ENCODE peak calls at places on chromosomes 4 and X, in five cellular contexts. One of them, this sample, is unnamed.

GRCh38 chr4:1172971-1173757 is 781 bp upstream of the SPON2 start:
- DNase-seq in colonic mucosa: peak; percentile 28
- DNase-seq in activated naive CD8-positive, alpha-beta T cell treated with anti-CD3 and anti-CD28 coated beads, Interleukin-2, amount 50 U/mL, for 24 hours: no peak
- DNase-seq in uterus: peak; percentile 76
- DNase-seq in HS-27A: no peak
- DNase-seq in this sample: no peak

GRCh38 chr4:181661090-181661489 is 582.1 kb upstream of the TENM3 start:
- DNase-seq in HS-27A: no peak
- DNase-seq in uterus: no peak
- DNase-seq in activated naive CD8-positive, alpha-beta T cell treated with anti-CD3 and anti-CD28 coated beads, Interleukin-2, amount 50 U/mL, for 24 hours: no peak
- DNase-seq in colonic mucosa: no peak
- DNase-seq in this sample: no peak

GRCh38 chrX:43456056-43456455 is 200.0 kb upstream of the MAOA start:
- DNase-seq in activated naive CD8-positive, alpha-beta T cell treated with anti-CD3 and anti-CD28 coated beads, Interleukin-2, amount 50 U/mL, for 24 hours: no peak
- DNase-seq in uterus: no peak
- DNase-seq in colonic mucosa: no peak
- DNase-seq in HS-27A: no peak
- DNase-seq in this sample: no peak

GRCh38 chr4:52263612-52264011 is 212.5 kb downstream of the SPATA18 start:
- DNase-seq in HS-27A: no peak
- DNase-seq in colonic mucosa: no peak
- DNase-seq in activated naive CD8-positive, alpha-beta T cell treated with anti-CD3 and anti-CD28 coated beads, Interleukin-2, amount 50 U/mL, for 24 hours: no peak
- DNase-seq in uterus: no peak
- DNase-seq in this sample: no peak

GRCh38 chr4:21113496-21114213 is 413.4 kb downstream of the PACRGL start:
- DNase-seq in activated naive CD8-positive, alpha-beta T cell treated with anti-CD3 and anti-CD28 coated beads, Interleukin-2, amount 50 U/mL, for 24 hours: no peak
- DNase-seq in uterus: no peak
- DNase-seq in HS-27A: peak; percentile 31
- DNase-seq in colonic mucosa: no peak
- DNase-seq in this sample: no peak

GRCh38 chrX:107025538-107025937 is 25.5 kb upstream of the MORC4 start:
- DNase-seq in uterus: no peak
- DNase-seq in activated naive CD8-positive, alpha-beta T cell treated with anti-CD3 and anti-CD28 coated beads, Interleukin-2, amount 50 U/mL, for 24 hours: no peak
- DNase-seq in HS-27A: no peak
- DNase-seq in colonic mucosa: no peak
- DNase-seq in this sample: no peak

GRCh38 chr4:2295535-2296442 is 33.9 kb upstream of the MXD4 start:
- DNase-seq in colonic mucosa: no peak
- DNase-seq in activated naive CD8-positive, alpha-beta T cell treated with anti-CD3 and anti-CD28 coated beads, Interleukin-2, amount 50 U/mL, for 24 hours: no peak
- DNase-seq in HS-27A: no peak
- DNase-seq in uterus: no peak
- DNase-seq in this sample: no peak

GRCh38 chr4:67883463-67883862 is 339 bp downstream of the TMPRSS11D start:
- DNase-seq in HS-27A: no peak
- DNase-seq in activated naive CD8-positive, alpha-beta T cell treated with anti-CD3 and anti-CD28 coated beads, Interleukin-2, amount 50 U/mL, for 24 hours: no peak
- DNase-seq in uterus: no peak
- DNase-seq in colonic mucosa: no peak
- DNase-seq in this sample: no peak

GRCh38 chrX:316351-317325 is 2.0 kb downstream of the GTPBP6 start:
- DNase-seq in HS-27A: no peak
- DNase-seq in colonic mucosa: no peak
- DNase-seq in uterus: peak; percentile 19
- DNase-seq in activated naive CD8-positive, alpha-beta T cell treated with anti-CD3 and anti-CD28 coated beads, Interleukin-2, amount 50 U/mL, for 24 hours: no peak
- DNase-seq in this sample: no peak

GRCh38 chr4:155758500-155759371 is at the start of gene GUCY1B1:
- DNase-seq in colonic mucosa: peak; percentile 76
- DNase-seq in uterus: peak; percentile 95
- DNase-seq in activated naive CD8-positive, alpha-beta T cell treated with anti-CD3 and anti-CD28 coated beads, Interleukin-2, amount 50 U/mL, for 24 hours: peak; percentile 72
- DNase-seq in HS-27A: peak; percentile 53
- DNase-seq in this sample: peak; percentile 59

GRCh38 chr4:7422098-7422897 is 12.4 kb downstream of the PSAPL1 start:
- DNase-seq in uterus: peak; percentile 5
- DNase-seq in activated naive CD8-positive, alpha-beta T cell treated with anti-CD3 and anti-CD28 coated beads, Interleukin-2, amount 50 U/mL, for 24 hours: no peak
- DNase-seq in HS-27A: no peak
- DNase-seq in colonic mucosa: no peak
- DNase-seq in this sample: no peak

GRCh38 chr4:46844325-46844917 is 64.6 kb downstream of the COX7B2 start:
- DNase-seq in activated naive CD8-positive, alpha-beta T cell treated with anti-CD3 and anti-CD28 coated beads, Interleukin-2, amount 50 U/mL, for 24 hours: peak; percentile 55
- DNase-seq in uterus: no peak
- DNase-seq in colonic mucosa: peak; percentile 50
- DNase-seq in HS-27A: peak; percentile 58
- DNase-seq in this sample: no peak

GRCh38 chr4:67762091-67762490 is 7.9 kb upstream of the GNRHR start:
- DNase-seq in colonic mucosa: no peak
- DNase-seq in HS-27A: no peak
- DNase-seq in uterus: no peak
- DNase-seq in activated naive CD8-positive, alpha-beta T cell treated with anti-CD3 and anti-CD28 coated beads, Interleukin-2, amount 50 U/mL, for 24 hours: no peak
- DNase-seq in this sample: no peak

GRCh38 chr4:188270273-188271069 is 131.2 kb downstream of the TRIML1 start:
- DNase-seq in activated naive CD8-positive, alpha-beta T cell treated with anti-CD3 and anti-CD28 coated beads, Interleukin-2, amount 50 U/mL, for 24 hours: no peak
- DNase-seq in colonic mucosa: no peak
- DNase-seq in uterus: no peak
- DNase-seq in HS-27A: no peak
- DNase-seq in this sample: no peak

GRCh38 chr4:168769416-168769815 is 240.6 kb downstream of the CBR4 start:
- DNase-seq in uterus: no peak
- DNase-seq in colonic mucosa: no peak
- DNase-seq in HS-27A: no peak
- DNase-seq in activated naive CD8-positive, alpha-beta T cell treated with anti-CD3 and anti-CD28 coated beads, Interleukin-2, amount 50 U/mL, for 24 hours: no peak
- DNase-seq in this sample: no peak

GRCh38 chr4:103375278-103375677 is 177.1 kb upstream of the CENPE start:
- DNase-seq in uterus: no peak
- DNase-seq in activated naive CD8-positive, alpha-beta T cell treated with anti-CD3 and anti-CD28 coated beads, Interleukin-2, amount 50 U/mL, for 24 hours: no peak
- DNase-seq in HS-27A: peak; percentile 12
- DNase-seq in colonic mucosa: no peak
- DNase-seq in this sample: no peak

GRCh38 chr4:38856524-38857337 is at the start of gene TLR6:
- DNase-seq in uterus: no peak
- DNase-seq in colonic mucosa: peak; percentile 71
- DNase-seq in HS-27A: no peak
- DNase-seq in activated naive CD8-positive, alpha-beta T cell treated with anti-CD3 and anti-CD28 coated beads, Interleukin-2, amount 50 U/mL, for 24 hours: peak; percentile 72
- DNase-seq in this sample: peak; percentile 62

GRCh38 chr4:53161475-53162423 is 204.1 kb downstream of the SCFD2 start:
- DNase-seq in activated naive CD8-positive, alpha-beta T cell treated with anti-CD3 and anti-CD28 coated beads, Interleukin-2, amount 50 U/mL, for 24 hours: no peak
- DNase-seq in HS-27A: no peak
- DNase-seq in colonic mucosa: no peak
- DNase-seq in uterus: no peak
- DNase-seq in this sample: no peak

GRCh38 chr4:175413561-175413960 is 398.5 kb downstream of the GPM6A start:
- DNase-seq in colonic mucosa: no peak
- DNase-seq in uterus: no peak
- DNase-seq in HS-27A: no peak
- DNase-seq in activated naive CD8-positive, alpha-beta T cell treated with anti-CD3 and anti-CD28 coated beads, Interleukin-2, amount 50 U/mL, for 24 hours: no peak
- DNase-seq in this sample: no peak

GRCh38 chrX:108601276-108601675 is 135.1 kb downstream of the IRS4 start:
- DNase-seq in HS-27A: no peak
- DNase-seq in uterus: no peak
- DNase-seq in colonic mucosa: no peak
- DNase-seq in activated naive CD8-positive, alpha-beta T cell treated with anti-CD3 and anti-CD28 coated beads, Interleukin-2, amount 50 U/mL, for 24 hours: no peak
- DNase-seq in this sample: no peak

GRCh38 chr4:161642708-161643107 is 521.1 kb downstream of the FSTL5 start:
- DNase-seq in activated naive CD8-positive, alpha-beta T cell treated with anti-CD3 and anti-CD28 coated beads, Interleukin-2, amount 50 U/mL, for 24 hours: no peak
- DNase-seq in colonic mucosa: no peak
- DNase-seq in HS-27A: no peak
- DNase-seq in uterus: no peak
- DNase-seq in this sample: no peak

GRCh38 chrX:120485562-120486520 is 16.7 kb upstream of the LAMP2 start:
- DNase-seq in colonic mucosa: peak; percentile 70
- DNase-seq in activated naive CD8-positive, alpha-beta T cell treated with anti-CD3 and anti-CD28 coated beads, Interleukin-2, amount 50 U/mL, for 24 hours: peak; percentile 49
- DNase-seq in HS-27A: peak; percentile 54
- DNase-seq in uterus: peak; percentile 71
- DNase-seq in this sample: peak; percentile 24

GRCh38 chr4:71184195-71184781 is 154.5 kb upstream of the SLC4A4 start:
- DNase-seq in uterus: no peak
- DNase-seq in HS-27A: peak; percentile 27
- DNase-seq in colonic mucosa: peak; percentile 73
- DNase-seq in activated naive CD8-positive, alpha-beta T cell treated with anti-CD3 and anti-CD28 coated beads, Interleukin-2, amount 50 U/mL, for 24 hours: peak; percentile 31
- DNase-seq in this sample: peak; percentile 9

GRCh38 chr4:3879681-3880594 is 113.8 kb downstream of the ADRA2C start:
- DNase-seq in HS-27A: no peak
- DNase-seq in activated naive CD8-positive, alpha-beta T cell treated with anti-CD3 and anti-CD28 coated beads, Interleukin-2, amount 50 U/mL, for 24 hours: peak; percentile 21
- DNase-seq in colonic mucosa: no peak
- DNase-seq in uterus: no peak
- DNase-seq in this sample: no peak

GRCh38 chrX:118637997-118638396 is 89.4 kb upstream of the IL13RA1 start:
- DNase-seq in uterus: no peak
- DNase-seq in colonic mucosa: no peak
- DNase-seq in HS-27A: no peak
- DNase-seq in activated naive CD8-positive, alpha-beta T cell treated with anti-CD3 and anti-CD28 coated beads, Interleukin-2, amount 50 U/mL, for 24 hours: no peak
- DNase-seq in this sample: no peak

GRCh38 chr4:182766851-182767250 is 150.3 kb downstream of the DCTD start:
- DNase-seq in colonic mucosa: no peak
- DNase-seq in activated naive CD8-positive, alpha-beta T cell treated with anti-CD3 and anti-CD28 coated beads, Interleukin-2, amount 50 U/mL, for 24 hours: no peak
- DNase-seq in HS-27A: no peak
- DNase-seq in uterus: no peak
- DNase-seq in this sample: no peak

GRCh38 chr4:128354205-128354821 is 66.7 kb upstream of the PGRMC2 start:
- DNase-seq in HS-27A: peak; percentile 84
- DNase-seq in activated naive CD8-positive, alpha-beta T cell treated with anti-CD3 and anti-CD28 coated beads, Interleukin-2, amount 50 U/mL, for 24 hours: no peak
- DNase-seq in uterus: no peak
- DNase-seq in colonic mucosa: no peak
- DNase-seq in this sample: no peak

GRCh38 chr4:108272046-108272445 is 103.3 kb upstream of the LEF1 start:
- DNase-seq in colonic mucosa: no peak
- DNase-seq in HS-27A: no peak
- DNase-seq in activated naive CD8-positive, alpha-beta T cell treated with anti-CD3 and anti-CD28 coated beads, Interleukin-2, amount 50 U/mL, for 24 hours: no peak
- DNase-seq in uterus: no peak
- DNase-seq in this sample: no peak

GRCh38 chr4:10079951-10080873 is 36.4 kb downstream of the WDR1 start:
- DNase-seq in colonic mucosa: peak; percentile 17
- DNase-seq in HS-27A: no peak
- DNase-seq in activated naive CD8-positive, alpha-beta T cell treated with anti-CD3 and anti-CD28 coated beads, Interleukin-2, amount 50 U/mL, for 24 hours: no peak
- DNase-seq in uterus: peak; percentile 25
- DNase-seq in this sample: no peak

GRCh38 chrX:53316121-53316859 is 34.9 kb upstream of the IQSEC2 start:
- DNase-seq in activated naive CD8-positive, alpha-beta T cell treated with anti-CD3 and anti-CD28 coated beads, Interleukin-2, amount 50 U/mL, for 24 hours: no peak
- DNase-seq in uterus: no peak
- DNase-seq in colonic mucosa: no peak
- DNase-seq in HS-27A: no peak
- DNase-seq in this sample: no peak

GRCh38 chr4:155679343-155679742 is 12.7 kb downstream of the GUCY1A1 start:
- DNase-seq in uterus: no peak
- DNase-seq in HS-27A: peak; percentile 29
- DNase-seq in activated naive CD8-positive, alpha-beta T cell treated with anti-CD3 and anti-CD28 coated beads, Interleukin-2, amount 50 U/mL, for 24 hours: no peak
- DNase-seq in colonic mucosa: no peak
- DNase-seq in this sample: no peak

GRCh38 chr4:186693159-186693815 is 30.4 kb downstream of the FAT1 start:
- DNase-seq in HS-27A: peak; percentile 26
- DNase-seq in activated naive CD8-positive, alpha-beta T cell treated with anti-CD3 and anti-CD28 coated beads, Interleukin-2, amount 50 U/mL, for 24 hours: no peak
- DNase-seq in uterus: peak; percentile 48
- DNase-seq in colonic mucosa: peak; percentile 84
- DNase-seq in this sample: no peak

GRCh38 chr4:17565846-17566245 is 11.2 kb upstream of the LAP3 start:
- DNase-seq in colonic mucosa: no peak
- DNase-seq in uterus: no peak
- DNase-seq in HS-27A: no peak
- DNase-seq in activated naive CD8-positive, alpha-beta T cell treated with anti-CD3 and anti-CD28 coated beads, Interleukin-2, amount 50 U/mL, for 24 hours: no peak
- DNase-seq in this sample: no peak

GRCh38 chrX:133968109-133968508 is 17.3 kb downstream of the GPC3 start:
- DNase-seq in HS-27A: no peak
- DNase-seq in uterus: no peak
- DNase-seq in colonic mucosa: no peak
- DNase-seq in activated naive CD8-positive, alpha-beta T cell treated with anti-CD3 and anti-CD28 coated beads, Interleukin-2, amount 50 U/mL, for 24 hours: no peak
- DNase-seq in this sample: no peak

GRCh38 chr4:122591196-122591595 is 29.7 kb downstream of the IL21 start:
- DNase-seq in HS-27A: no peak
- DNase-seq in uterus: no peak
- DNase-seq in activated naive CD8-positive, alpha-beta T cell treated with anti-CD3 and anti-CD28 coated beads, Interleukin-2, amount 50 U/mL, for 24 hours: no peak
- DNase-seq in colonic mucosa: no peak
- DNase-seq in this sample: no peak

GRCh38 chr4:100497729-100498250 is 20.0 kb downstream of the EMCN start:
- DNase-seq in activated naive CD8-positive, alpha-beta T cell treated with anti-CD3 and anti-CD28 coated beads, Interleukin-2, amount 50 U/mL, for 24 hours: no peak
- DNase-seq in colonic mucosa: no peak
- DNase-seq in uterus: no peak
- DNase-seq in HS-27A: no peak
- DNase-seq in this sample: no peak

This sample was measured in CD4-positive, alpha-beta T cell.